ENCODE peak calls at places on chromosome 1, in five cellular contexts. R, Y, Q, W and H are unnamed samples.

GRCh38 chr1:183075861-183076260 is 52.6 kb downstream of the LAMC1 start:
- DNase-seq in R (no peak), Y (no peak), Q (no peak), W (no peak), H (no peak)

GRCh38 chr1:118788372-118788955 is 199.7 kb downstream of the TBX15 start:
- DNase-seq in R (no peak), Y (no peak), Q (no peak), W (no peak), H (no peak)

GRCh38 chr1:209648931-209649776 is 3.1 kb downstream of the LAMB3 start:
- DNase-seq in R (no peak), Y (peak), Q (no peak), W (peak), H (no peak)

GRCh38 chr1:112798293-112798692 is 83.2 kb upstream of the PPM1J start:
- DNase-seq in R (no peak), Y (no peak), Q (no peak), W (no peak), H (no peak)

GRCh38 chr1:84012018-84012417 is 13.1 kb upstream of the TTLL7 start:
- DNase-seq in R (no peak), Y (no peak), Q (no peak), W (no peak), H (no peak)

GRCh38 chr1:115830963-115831362 is 10.0 kb downstream of the NHLH2 start:
- DNase-seq in R (no peak), Y (no peak), Q (no peak), W (no peak), H (no peak)

GRCh38 chr1:211326140-211326527 is 499 bp upstream of the TRAF5 start:
- DNase-seq in R (no peak), Y (no peak), Q (no peak), W (peak), H (no peak)

GRCh38 chr1:204673909-204674701 is 11.4 kb downstream of the LRRN2 start:
- DNase-seq in R (no peak), Y (no peak), Q (no peak), W (no peak), H (no peak)

GRCh38 chr1:65478379-65479026 is 58.0 kb downstream of the LEPR start:
- DNase-seq in R (no peak), Y (no peak), Q (no peak), W (no peak), H (no peak)

GRCh38 chr1:93701619-93702018 is 20.0 kb upstream of the BCAR3 start:
- DNase-seq in R (no peak), Y (peak), Q (no peak), W (peak), H (no peak)

GRCh38 chr1:44684525-44684924 is 10.0 kb downstream of the ARMH1 start:
- DNase-seq in R (no peak), Y (no peak), Q (peak), W (no peak), H (no peak)

GRCh38 chr1:15360681-15361080 is 49.0 kb upstream of the EFHD2 start:
- DNase-seq in R (no peak), Y (no peak), Q (no peak), W (no peak), H (no peak)

GRCh38 chr1:229334716-229335115 is 8.1 kb downstream of the CCSAP start:
- DNase-seq in R (no peak), Y (no peak), Q (no peak), W (no peak), H (no peak)

GRCh38 chr1:32485554-32486255 is 20.8 kb downstream of the ZBTB8B start:
- DNase-seq in R (no peak), Y (no peak), Q (peak), W (no peak), H (no peak)

GRCh38 chr1:177103005-177103404 is 61.5 kb downstream of the ASTN1 start:
- DNase-seq in R (no peak), Y (no peak), Q (no peak), W (no peak), H (no peak)

GRCh38 chr1:230600111-230601000 is 41.9 kb upstream of the COG2 start:
- DNase-seq in R (no peak), Y (no peak), Q (no peak), W (no peak), H (no peak)